ENCODE peak calls at places on chromosomes 1 and 21, in five cellular contexts. O is T follicular helper cell; J is GM12864; T is colonic mucosa; R is effector CD4-positive, alpha-beta T cell. Q is an unnamed sample.

GRCh38 chr1:53982034-53982761 is 35.8 kb downstream of the LDLRAD1 start:
- DNase-seq in J (no peak), R (no peak), T (peak), O (no peak), Q (no peak)

GRCh38 chr1:167474191-167474641 is 44.1 kb downstream of the CD247 start:
- DNase-seq in R (peak), T (no peak), O (peak), J (no peak), Q (no peak)

GRCh38 chr1:62905309-62905708 is 121.4 kb downstream of the ATG4C start:
- DNase-seq in R (no peak), O (no peak), J (no peak), T (no peak), Q (no peak)

GRCh38 chr1:226820935-226821718 is 49.3 kb upstream of the PSEN2 start:
- DNase-seq in T (peak), R (no peak), J (no peak), O (no peak), Q (no peak)

GRCh38 chr1:118998171-118998570 is 10.0 kb upstream of the TBX15 start:
- DNase-seq in R (no peak), O (no peak), T (no peak), J (no peak), Q (no peak)

GRCh38 chr1:21625390-21626190 is 43.6 kb downstream of the RAP1GAP start:
- DNase-seq in J (no peak), T (no peak), R (no peak), O (no peak), Q (no peak)

GRCh38 chr1:243230914-243231313 is 24.2 kb downstream of the CEP170 start:
- DNase-seq in T (no peak), J (no peak), R (no peak), O (no peak), Q (no peak)

GRCh38 chr1:1567831-1568380 is 6.8 kb downstream of the SSU72 start:
- DNase-seq in T (no peak), O (no peak), R (no peak), J (no peak), Q (no peak)

GRCh38 chr1:204621391-204621790 is 64.1 kb downstream of the LRRN2 start:
- DNase-seq in O (no peak), R (no peak), T (no peak), J (no peak), Q (no peak)

GRCh38 chr1:52142220-52143153 is 598 bp downstream of the ZFYVE9 start:
- DNase-seq in T (peak), J (no peak), R (no peak), O (peak), Q (peak)

GRCh38 chr1:105462308-105462707 is 1594.2 kb upstream of the PRMT6 start:
- DNase-seq in J (no peak), R (no peak), T (no peak), O (no peak), Q (no peak)

GRCh38 chr1:223748405-223748772 is 36.0 kb downstream of the CAPN2 start:
- DNase-seq in T (no peak), O (no peak), R (no peak), J (no peak), Q (peak)

GRCh38 chr1:9183898-9184297 is 50.7 kb upstream of the H6PD start:
- DNase-seq in J (no peak), T (no peak), R (no peak), O (no peak), Q (no peak)

GRCh38 chr1:231220801-231221200 is 20.2 kb upstream of the GNPAT start:
- DNase-seq in J (no peak), R (no peak), O (no peak), T (no peak), Q (no peak)

GRCh38 chr1:7478142-7478796 is 292.8 kb upstream of the VAMP3 start:
- DNase-seq in T (no peak), J (no peak), R (no peak), O (no peak), Q (no peak)

GRCh38 chr1:116286541-116286971 is 86.5 kb upstream of the ATP1A1 start:
- DNase-seq in J (no peak), R (no peak), T (peak), O (no peak), Q (no peak)

GRCh38 chr1:31886866-31887265 is 51.3 kb downstream of the PTP4A2 start:
- DNase-seq in R (no peak), J (no peak), T (no peak), O (no peak), Q (no peak)

GRCh38 chr1:185317886-185318310 is 855 bp upstream of the IVNS1ABP start:
- DNase-seq in T (peak), J (peak), R (peak), O (peak), Q (no peak)

GRCh38 chr21:36470294-36470693 is 9.6 kb downstream of the CLDN14 start:
- DNase-seq in R (no peak), T (no peak), J (no peak), O (no peak), Q (no peak)

GRCh38 chr1:108854226-108855019 is 2.5 kb downstream of the AKNAD1 start:
- DNase-seq in O (no peak), J (no peak), R (no peak), T (no peak), Q (no peak)

GRCh38 chr1:114155756-114156155 is 2.1 kb upstream of the SYT6 start:
- DNase-seq in O (no peak), R (no peak), J (no peak), T (no peak), Q (no peak)

GRCh38 chr1:64936958-64937357 is 29.4 kb downstream of the JAK1 start:
- DNase-seq in J (no peak), T (no peak), O (no peak), R (no peak), Q (no peak)

GRCh38 chr21:33101300-33102005 is 31.5 kb downstream of the OLIG1 start:
- DNase-seq in R (no peak), O (no peak), J (no peak), T (no peak), Q (no peak)

GRCh38 chr1:21007876-21008275 is 168.8 kb downstream of the EIF4G3 start:
- DNase-seq in O (no peak), R (no peak), J (no peak), T (no peak), Q (no peak)

GRCh38 chr1:92445865-92446264 is 40.9 kb downstream of the GFI1 start:
- DNase-seq in O (no peak), T (no peak), R (no peak), J (no peak), Q (no peak)

GRCh38 chr1:204438628-204439027 is 27.0 kb upstream of the PPP1R15B start:
- DNase-seq in J (no peak), R (no peak), O (no peak), T (no peak), Q (no peak)

GRCh38 chr1:15848929-15849774 is 1.6 kb downstream of the SPEN start:
- DNase-seq in R (peak), J (no peak), O (peak), T (peak), Q (peak)

Q was measured in glutamatergic neuron.